ENCODE peak calls at places on chromosomes 6 and 20, in four cellular contexts. G, X, D and C are unnamed samples.

GRCh38 chr6:40439401-40439800 is 147.8 kb downstream of the LRFN2 start:
- DNase-seq in G (no peak), D (no peak), X (no peak), C (no peak)

GRCh38 chr20:62104791-62105345 is 17.4 kb upstream of the LSM14B start:
- DNase-seq in X (no peak), G (no peak), D (no peak), C (no peak)

GRCh38 chr6:73516712-73517489 is 3.9 kb downstream of the EEF1A1 start:
- DNase-seq in D (no peak), G (no peak), X (no peak), C (no peak)

GRCh38 chr6:96468681-96469224 is 52.9 kb upstream of the UFL1 start:
- DNase-seq in D (no peak), G (no peak), X (no peak), C (no peak)

GRCh38 chr6:33081098-33081824 is 5.5 kb downstream of the HLA-DPB1 start:
- DNase-seq in D (no peak), X (no peak), G (no peak), C (no peak)

GRCh38 chr6:118748311-118749062 is 97.1 kb upstream of the CEP85L start:
- DNase-seq in G (no peak), X (no peak), D (no peak), C (no peak)

GRCh38 chr6:95431637-95432228 is 145.6 kb upstream of the MANEA start:
- DNase-seq in D (no peak), X (peak; percentile 69), G (peak; percentile 5), C (no peak)

GRCh38 chr6:118890997-118891790 is 2.8 kb upstream of the ASF1A start:
- DNase-seq in G (no peak), D (no peak), X (no peak), C (no peak)

GRCh38 chr6:88208736-88209135 is 42.6 kb upstream of the CNR1 start:
- DNase-seq in G (no peak), X (no peak), D (no peak), C (no peak)

GRCh38 chr6:31740397-31741223 is 805 bp downstream of the MSH5 start:
- DNase-seq in G (no peak), X (no peak), D (no peak), C (no peak)

GRCh38 chr6:134073156-134073555 is 20.7 kb upstream of the SLC2A12 start:
- DNase-seq in X (no peak), D (no peak), G (no peak), C (no peak)

GRCh38 chr20:19619904-19620430 is 138.1 kb upstream of the RIN2 start:
- DNase-seq in X (no peak), G (no peak), D (no peak), C (no peak)

GRCh38 chr20:24836900-24837299 is 112.2 kb upstream of the CST7 start:
- DNase-seq in D (no peak), G (no peak), X (no peak), C (no peak)

GRCh38 chr6:112243861-112244415 is 10.4 kb downstream of the LAMA4 start:
- DNase-seq in D (no peak), G (no peak), X (no peak), C (no peak)

GRCh38 chr6:106084106-106084963 is 1.8 kb upstream of the PRDM1 start:
- DNase-seq in X (peak; percentile 48), D (no peak), G (peak; percentile 42), C (no peak)

GRCh38 chr20:51507357-51508036 is 35.0 kb downstream of the NFATC2 start:
- DNase-seq in G (no peak), X (no peak), D (no peak), C (no peak)

GRCh38 chr20:58309607-58310290 is at the start of gene RAB22A:
- DNase-seq in G (peak; percentile 58), D (peak; percentile 86), X (peak; percentile 64), C (peak; percentile 80)

GRCh38 chr20:11796041-11796440 is 121.7 kb upstream of the BTBD3 start:
- DNase-seq in X (no peak), D (no peak), G (no peak), C (no peak)

GRCh38 chr6:161694995-161695394 is 421.1 kb upstream of the AGPAT4 start:
- DNase-seq in G (no peak), X (no peak), D (no peak), C (no peak)

GRCh38 chr6:132401120-132401940 is at the start of gene MOXD1:
- DNase-seq in G (peak; percentile 20), X (no peak), D (peak; percentile 45), C (no peak)

GRCh38 chr6:36660771-36661471 is 17.6 kb upstream of the CDKN1A start:
- DNase-seq in G (no peak), D (peak; percentile 68), X (no peak), C (no peak)

GRCh38 chr6:3808189-3808588 is 41.0 kb upstream of the FAM50B start:
- DNase-seq in X (no peak), D (no peak), G (no peak), C (no peak)

GRCh38 chr6:2542858-2543218 is 207.9 kb downstream of the MYLK4 start:
- DNase-seq in D (no peak), G (no peak), X (no peak), C (no peak)

GRCh38 chr6:129638055-129639019 is 71.6 kb downstream of the ARHGAP18 start:
- DNase-seq in X (no peak), D (no peak), G (peak; percentile 25), C (no peak)

GRCh38 chr6:9520417-9521151 is 894.3 kb downstream of the TFAP2A start:
- DNase-seq in G (no peak), D (no peak), X (no peak), C (no peak)

GRCh38 chr20:59350330-59351147 is 50.1 kb downstream of the EDN3 start:
- DNase-seq in G (peak; percentile 74), D (no peak), X (no peak), C (no peak)

GRCh38 chr20:5945963-5946362 is 4.4 kb downstream of the TRMT6 start:
- DNase-seq in X (no peak), G (no peak), D (no peak), C (no peak)

GRCh38 chr6:89655122-89655521 is 16.6 kb upstream of the LYRM2 start:
- DNase-seq in G (no peak), D (no peak), X (no peak), C (no peak)

GRCh38 chr6:43817192-43817591 is 47.2 kb downstream of the VEGFA start:
- DNase-seq in X (no peak), D (peak; percentile 52), G (peak; percentile 66), C (no peak)

GRCh38 chr20:53408728-53409157 is 184.9 kb downstream of the ZNF217 start:
- DNase-seq in G (no peak), D (no peak), X (no peak), C (no peak)

GRCh38 chr6:16774437-16774836 is 13.2 kb upstream of the ATXN1 start:
- DNase-seq in D (no peak), X (no peak), G (no peak), C (no peak)

GRCh38 chr6:6657085-6657819 is 68.7 kb downstream of the LY86 start:
- DNase-seq in D (no peak), G (no peak), X (no peak), C (no peak)

GRCh38 chr6:35543459-35544193 is 30.9 kb upstream of the TULP1 start:
- DNase-seq in X (no peak), G (no peak), D (no peak), C (no peak)

GRCh38 chr20:33604991-33605370 is 57.1 kb upstream of the C20orf144 start:
- DNase-seq in G (no peak), D (no peak), X (no peak), C (no peak)

GRCh38 chr20:35718972-35719635 is 19.9 kb downstream of the ROMO1 start:
- DNase-seq in G (no peak), D (no peak), X (no peak), C (no peak)

GRCh38 chr6:31771992-31772358 is 5.2 kb downstream of the VWA7 start:
- DNase-seq in X (no peak), G (no peak), D (no peak), C (no peak)

GRCh38 chr6:165704001-165704748 is 41.1 kb upstream of the PDE10A start:
- DNase-seq in X (no peak), G (no peak), D (no peak), C (no peak)

GRCh38 chr6:157108923-157109322 is 214.4 kb downstream of the TMEM242 start:
- DNase-seq in D (no peak), G (no peak), X (no peak), C (no peak)
- H3K4me3 ChIP-seq in D (no peak overlapping the region), G (no peak overlapping the region), X (no peak overlapping the region), C (no peak overlapping the region)

DNA sequence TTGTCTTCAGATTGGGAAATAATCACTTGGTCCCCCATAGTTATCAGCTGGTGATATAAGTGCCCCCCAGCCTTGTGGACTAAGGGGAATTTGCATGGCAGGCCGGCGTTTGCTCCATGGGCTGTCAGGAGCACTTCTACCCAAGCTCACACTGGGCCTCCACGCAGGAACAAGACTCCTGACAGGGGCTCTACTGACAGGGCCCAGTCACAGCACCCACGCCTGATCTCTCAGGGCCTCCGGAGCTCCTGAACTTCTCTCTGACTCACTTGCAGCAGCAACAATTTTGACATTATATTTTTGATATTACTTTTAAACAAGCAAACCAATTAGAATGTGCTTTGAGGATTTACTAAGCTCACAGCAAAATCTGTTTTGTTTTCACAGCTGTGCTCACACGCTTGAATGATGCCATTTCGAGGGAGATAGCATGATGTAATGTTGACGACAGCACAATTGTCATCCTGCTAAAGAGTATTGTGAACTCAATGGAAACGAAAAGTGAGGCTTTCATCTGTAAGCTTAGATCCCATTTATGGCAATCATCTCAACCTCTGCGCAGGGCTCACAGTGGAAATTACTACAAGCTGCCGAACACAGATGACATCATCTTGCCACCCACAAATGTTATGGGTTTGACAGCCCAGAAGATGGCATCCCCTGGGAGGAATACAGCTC is 28.7 kb upstream of the TXNDC5 start:
- DNase-seq in D (no peak), G (no peak), X (no peak), C (no peak)
- H3K27ac ChIP-seq in D (peak overlapping the region; percentile 23), G (no peak overlapping the region), X (no peak overlapping the region), C (no peak overlapping the region)

GRCh38 chr6:29553268-29554057 is 6.1 kb downstream of the UBD start:
- DNase-seq in D (peak; percentile 73), X (peak; percentile 17), G (no peak), C (no peak)
- H3K4me3 ChIP-seq in D (peak overlapping the region; percentile 65), X (peak overlapping the region; percentile 42), G (no peak overlapping the region), C (peak overlapping the region; percentile 70)

GRCh38 chr6:126170875-126171489 is 168.9 kb upstream of the CENPW start:
- DNase-seq in D (no peak), G (peak; percentile 6), X (no peak), C (no peak)

GRCh38 chr6:126170433-126170832 is 169.5 kb upstream of the CENPW start:
- DNase-seq in X (no peak), D (no peak), G (no peak), C (no peak)

GRCh38 chr6:126172151-126172550 is 167.8 kb upstream of the CENPW start:
- DNase-seq in D (no peak), G (no peak), X (no peak), C (no peak)

DNA sequence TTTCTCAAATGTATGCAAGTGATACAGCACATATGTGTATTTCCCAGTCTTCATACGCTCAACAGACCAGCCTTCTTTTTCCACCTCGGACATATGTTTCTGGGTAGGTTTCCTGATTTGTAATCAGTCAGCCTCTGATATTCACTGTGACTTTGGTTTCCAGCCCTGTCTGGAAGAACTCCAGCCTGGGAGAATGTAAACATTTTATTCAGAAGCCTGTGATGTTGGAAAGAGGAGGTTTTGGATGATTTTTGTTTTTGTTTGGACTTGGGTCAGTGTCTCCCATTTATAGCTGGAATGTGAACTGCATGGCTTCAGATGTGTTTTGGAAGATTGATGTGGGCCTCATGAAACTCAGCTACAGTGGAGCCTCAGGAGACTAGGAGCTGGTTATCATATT is 172.2 kb upstream of the CENPW start:
- DNase-seq in X (no peak), D (no peak), G (no peak), C (no peak)
- H3K27ac ChIP-seq in X (no peak overlapping the region), D (no peak overlapping the region), G (no peak overlapping the region), C (no peak overlapping the region)

GRCh38 chr6:46299253-46299652 is 128.5 kb upstream of the ENPP5 start:
- DNase-seq in X (no peak), D (no peak), G (no peak), C (no peak)
- H3K4me3 ChIP-seq in X (no peak overlapping the region), D (no peak overlapping the region), G (no peak overlapping the region), C (no peak overlapping the region)